ENCODE peak calls at places on chromosome 10, in ten cellular contexts. O is T-helper 1 cell; V is mucosa of descending colon; W is progenitor cell of endocrine pancreas; L is SW 1271; M is psoas muscle; B is HEK293T; G is stimulated activated CD4-positive, alpha-beta T cell treated with anti-CD3 and anti-CD28 coated beads, Interleukin-12 subunit alpha, Interleukin-12 subunit beta, amount 100 ng/mL, for 4 hours; T is fibroblast of lung; C is neuronal stem cell. U is an unnamed sample.

GRCh38 chr10:132788831-132789219 is 2.9 kb upstream of the NKX6-2 start:
- DNase-seq in O (no peak), V (no peak), W (no peak), L (no peak), M (no peak), B (no peak), G (no peak), T (no peak), C (peak), U (no peak)

GRCh38 chr10:75106242-75106641 is 5.2 kb upstream of the SAMD8 start:
- DNase-seq in O (no peak), V (no peak), W (no peak), L (no peak), M (no peak), B (no peak), G (no peak), T (no peak), C (no peak), U (no peak)

GRCh38 chr10:53808677-53809076 is 992.4 kb downstream of the PCDH15 start:
- DNase-seq in O (no peak), V (peak), W (no peak), L (no peak), M (no peak), B (peak), G (no peak), T (no peak), C (no peak), U (no peak)

GRCh38 chr10:5943536-5943935 is 33.8 kb downstream of the IL15RA start:
- DNase-seq in O (no peak), V (peak), W (no peak), L (no peak), M (peak), B (no peak), G (no peak), T (peak), C (no peak), U (no peak)

GRCh38 chr10:92483539-92483938 is 90.4 kb downstream of the IDE start:
- DNase-seq in O (no peak), V (no peak), W (no peak), L (no peak), M (no peak), B (no peak), G (no peak), T (no peak), C (no peak), U (no peak)

GRCh38 chr10:30158325-30158960 is 99.1 kb upstream of the JCAD start:
- DNase-seq in O (no peak), V (no peak), W (no peak), L (no peak), M (no peak), B (no peak), G (no peak), T (no peak), C (no peak), U (no peak)

GRCh38 chr10:81959016-81959415 is 84.0 kb downstream of the NRG3 start:
- DNase-seq in O (no peak), V (no peak), W (no peak), L (no peak), M (no peak), B (no peak), G (no peak), T (no peak), C (no peak), U (no peak)

GRCh38 chr10:100803908-100804307 is 58.5 kb downstream of the PAX2 start:
- DNase-seq in O (no peak), V (no peak), W (no peak), L (no peak), M (no peak), B (no peak), G (no peak), T (no peak), C (no peak), U (peak)

GRCh38 chr10:132665946-132666732 is 119.8 kb downstream of the NKX6-2 start:
- DNase-seq in O (no peak), V (no peak), W (no peak), L (peak), M (no peak), B (no peak), G (no peak), T (peak), C (no peak), U (no peak)

U was measured in glutamatergic neuron.